ENCODE peak calls at places on chromosomes 12 and 14, in seven cellular contexts. D, V, Y, P, H, I and W are unnamed samples.

GRCh38 chr14:69752773-69753172 is 14.2 kb upstream of the SRSF5 start:
- DNase-seq in D (no peak), V (no peak), Y (no peak), P (no peak), H (no peak), I (no peak), W (no peak)

GRCh38 chr12:31361730-31362114 is 35.8 kb upstream of the SINHCAF start:
- DNase-seq in D (no peak), V (no peak), Y (no peak), P (no peak), H (no peak), I (no peak), W (no peak)

GRCh38 chr14:60956632-60957031 is 24.2 kb downstream of the TRMT5 start:
- DNase-seq in D (no peak), V (no peak), Y (no peak), P (no peak), H (no peak), I (no peak), W (no peak)

GRCh38 chr12:114998118-114998771 is 314.3 kb upstream of the TBX3 start:
- DNase-seq in D (no peak), V (no peak), Y (no peak), P (no peak), H (no peak), I (no peak), W (no peak)

GRCh38 chr12:12555656-12556055 is 7.0 kb downstream of the DUSP16 start:
- DNase-seq in D (no peak), V (no peak), Y (no peak), P (no peak), H (no peak), I (no peak), W (no peak)

GRCh38 chr12:81930037-81930436 is 170.9 kb upstream of the PPFIA2 start:
- DNase-seq in D (no peak), V (no peak), Y (no peak), P (no peak), H (no peak), I (no peak), W (no peak)

GRCh38 chr12:52925717-52926595 is 21.1 kb upstream of the KRT8 start:
- DNase-seq in D (no peak), V (no peak), Y (peak; percentile 83), P (no peak), H (peak; percentile 12), I (no peak), W (no peak)

GRCh38 chr12:97616936-97617335 is 154.3 kb downstream of the RMST start:
- DNase-seq in D (no peak), V (no peak), Y (no peak), P (no peak), H (no peak), I (no peak), W (no peak)

GRCh38 chr14:64639340-64639821 is 64.8 kb upstream of the PLEKHG3 start:
- DNase-seq in D (no peak), V (no peak), Y (no peak), P (no peak), H (no peak), I (peak; percentile 51), W (no peak)

GRCh38 chr14:86790408-86791364 is 1202.3 kb downstream of the GALC start:
- DNase-seq in D (no peak), V (no peak), Y (no peak), P (no peak), H (no peak), I (no peak), W (no peak)

GRCh38 chr14:103838117-103838516 is 9.3 kb downstream of the PPP1R13B start:
- DNase-seq in D (no peak), V (no peak), Y (no peak), P (no peak), H (no peak), I (no peak), W (no peak)
- H3K27ac ChIP-seq in D (no peak overlapping the region), V (no peak overlapping the region), Y (no peak overlapping the region), P (no peak overlapping the region), H (no peak overlapping the region), I (no peak overlapping the region), W (no peak overlapping the region)

DNA sequence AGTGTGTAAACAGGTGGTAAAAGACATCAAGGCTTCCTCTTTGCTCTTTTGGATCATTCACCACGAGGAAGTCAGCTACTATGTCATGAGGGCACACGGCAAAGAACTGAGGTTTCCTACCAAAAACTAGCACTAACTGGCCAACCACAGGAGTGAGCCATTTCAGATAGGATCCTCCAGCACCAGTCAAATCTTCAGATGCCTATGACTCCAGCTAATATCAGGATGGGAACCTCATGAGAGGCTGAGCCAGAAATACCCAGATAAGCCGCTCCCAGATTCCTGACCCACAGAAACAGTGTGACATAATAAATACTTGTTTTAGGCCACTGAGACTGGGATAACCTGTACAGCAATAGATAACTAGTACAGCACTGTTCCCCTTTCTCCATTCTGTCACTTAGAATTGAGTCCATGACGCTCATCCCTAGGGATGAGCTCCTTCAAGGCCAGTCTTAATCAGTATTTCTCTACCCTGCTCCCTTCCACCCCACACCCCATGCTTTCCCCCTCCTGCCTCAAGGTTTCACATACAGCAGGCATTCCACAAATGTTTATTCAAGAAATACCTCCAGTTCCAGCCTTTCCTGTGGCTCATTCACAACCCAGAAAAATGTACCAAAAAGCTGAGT is 68.4 kb downstream of the PPM1H start:
- DNase-seq in D (no peak), V (no peak), Y (no peak), P (no peak), H (peak; percentile 53), I (peak; percentile 90), W (no peak)
- H3K27ac ChIP-seq in D (no peak overlapping the region), V (peak overlapping the region; percentile 51), Y (no peak overlapping the region), P (no peak overlapping the region), H (no peak overlapping the region), I (peak overlapping the region; percentile 87), W (no peak overlapping the region)

GRCh38 chr12:121980892-121981272 is 40.8 kb upstream of the BCL7A start:
- DNase-seq in D (no peak), V (no peak), Y (no peak), P (no peak), H (no peak), I (no peak), W (no peak)
- H3K27ac ChIP-seq in D (no peak overlapping the region), V (no peak overlapping the region), Y (no peak overlapping the region), P (no peak overlapping the region), H (no peak overlapping the region), I (peak overlapping the region; percentile 16), W (no peak overlapping the region)

GRCh38 chr12:118332511-118332910 is 40.2 kb downstream of the TAOK3 start:
- DNase-seq in D (no peak), V (no peak), Y (no peak), P (no peak), H (peak; percentile 46), I (no peak), W (no peak)

GRCh38 chr12:118328486-118329340 is 44.0 kb downstream of the TAOK3 start:
- DNase-seq in D (no peak), V (no peak), Y (no peak), P (no peak), H (no peak), I (no peak), W (no peak)

GRCh38 chr12:118327381-118327780 is 45.3 kb downstream of the TAOK3 start:
- DNase-seq in D (no peak), V (no peak), Y (no peak), P (no peak), H (peak; percentile 23), I (no peak), W (no peak)

GRCh38 chr12:118326971-118327370 is 45.7 kb downstream of the TAOK3 start:
- DNase-seq in D (no peak), V (no peak), Y (no peak), P (no peak), H (peak; percentile 39), I (no peak), W (no peak)

GRCh38 chr12:118330421-118331018 is 42.2 kb downstream of the TAOK3 start:
- DNase-seq in D (no peak), V (no peak), Y (no peak), P (no peak), H (no peak), I (peak; percentile 68), W (no peak)
- H3K27ac ChIP-seq in D (peak overlapping the region; percentile 2), V (peak overlapping the region; percentile 11), Y (peak overlapping the region; percentile 21), P (no peak overlapping the region), H (no peak overlapping the region), I (peak overlapping the region; percentile 53), W (no peak overlapping the region)